ENCODE peak calls at places on chromosome 11, in four cellular contexts. N is mammary epithelial cell, O is tibial artery, M is right cardiac atrium. X is an unnamed sample.

GRCh38 chr11:44855138-44855849 is 95.4 kb downstream of the TP53I11 start:
- DNase-seq in O (no peak), M (no peak), N (no peak), X (no peak)

GRCh38 chr11:124879229-124879998 is 14.2 kb downstream of the ROBO3 start:
- DNase-seq in N (no peak), O (peak; percentile 61), M (peak; percentile 47), X (peak; percentile 59)

GRCh38 chr11:57321996-57322880 is 2.5 kb downstream of the TNKS1BP1 start:
- DNase-seq in M (peak; percentile 96), O (peak; percentile 98), N (peak; percentile 97), X (peak; percentile 98)

GRCh38 chr11:102012946-102013345 is 34.3 kb upstream of the CFAP300 start:
- DNase-seq in N (no peak), O (no peak), M (no peak), X (no peak)

GRCh38 chr11:123174196-123175183 is 20.6 kb downstream of the CLMP start:
- DNase-seq in N (peak; percentile 77), M (peak; percentile 70), O (peak; percentile 78), X (no peak)

GRCh38 chr11:112540261-112540660 is 279.6 kb upstream of the PLET1 start:
- DNase-seq in N (no peak), O (no peak), M (no peak), X (no peak)

GRCh38 chr11:62208785-62209144 is 292 bp downstream of the SCGB2A1 start:
- DNase-seq in M (no peak), N (no peak), O (no peak), X (no peak)

GRCh38 chr11:126413426-126413825 is 57.9 kb downstream of the ST3GAL4 start:
- DNase-seq in M (no peak), N (no peak), O (no peak), X (no peak)

GRCh38 chr11:116162541-116163230 is 610.1 kb downstream of the BUD13 start:
- DNase-seq in O (no peak), M (no peak), N (no peak), X (peak; percentile 47)

GRCh38 chr11:46504817-46505613 is 88.8 kb downstream of the AMBRA1 start:
- DNase-seq in M (no peak), O (no peak), N (peak; percentile 66), X (no peak)

GRCh38 chr11:126257764-126258163 is 10.9 kb downstream of the SRPRA start:
- DNase-seq in M (no peak), N (peak; percentile 26), O (no peak), X (no peak)

GRCh38 chr11:62445314-62445740 is 26.5 kb downstream of the SCGB1A1 start:
- DNase-seq in O (no peak), M (peak; percentile 85), N (no peak), X (peak; percentile 84)

GRCh38 chr11:122149232-122149631 is 33.2 kb upstream of the BLID start:
- DNase-seq in M (no peak), O (no peak), N (no peak), X (no peak)

GRCh38 chr11:369336-370018 is at the start of gene B4GALNT4:
- DNase-seq in N (no peak), M (peak; percentile 63), O (no peak), X (no peak)

GRCh38 chr11:81725691-81726090 is 1008.0 kb downstream of the FAM181B start:
- DNase-seq in N (peak; percentile 19), M (no peak), O (no peak), X (no peak)

GRCh38 chr11:109971184-109971523 is 122.0 kb upstream of the ZC3H12C start:
- DNase-seq in M (no peak), N (peak; percentile 42), O (no peak), X (no peak)

GRCh38 chr11:104524276-104524675 is 360.3 kb upstream of the PDGFD start:
- DNase-seq in N (no peak), O (no peak), M (no peak), X (no peak)

GRCh38 chr11:725624-726202 is 19.7 kb downstream of the EPS8L2 start:
- DNase-seq in O (no peak), N (no peak), M (peak; percentile 51), X (no peak)

GRCh38 chr11:85823816-85824215 is 12.9 kb upstream of the SYTL2 start:
- DNase-seq in N (no peak), O (no peak), M (no peak), X (no peak)

GRCh38 chr11:35082322-35083180 is 56.4 kb upstream of the CD44 start:
- DNase-seq in M (peak; percentile 87), O (peak; percentile 78), N (peak; percentile 86), X (peak; percentile 79)

DNA sequence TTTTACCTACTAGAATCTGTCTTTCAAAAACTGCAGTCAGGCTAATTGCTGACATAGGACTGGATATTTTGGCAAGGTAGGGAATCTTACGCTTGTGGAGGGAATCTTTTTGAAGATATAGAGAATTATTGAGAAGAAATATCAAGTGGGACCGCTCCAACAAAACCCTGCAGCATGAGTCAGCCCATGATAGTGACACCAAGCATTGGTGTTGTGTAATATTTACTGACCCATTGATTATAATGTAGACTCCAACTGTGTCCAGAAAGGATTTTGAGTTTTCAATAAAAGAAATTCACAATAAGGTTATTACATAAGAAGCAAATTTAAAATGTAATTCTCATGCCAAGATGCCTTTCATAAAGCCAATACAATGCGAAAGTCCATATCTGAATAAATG is 20.7 kb downstream of the MS4A4A start:
- DNase-seq in N (no peak), O (no peak), M (no peak), X (no peak)
- H3K27ac ChIP-seq in N (no peak overlapping the region), O (no peak overlapping the region), M (no peak overlapping the region), X (no peak overlapping the region)

DNA sequence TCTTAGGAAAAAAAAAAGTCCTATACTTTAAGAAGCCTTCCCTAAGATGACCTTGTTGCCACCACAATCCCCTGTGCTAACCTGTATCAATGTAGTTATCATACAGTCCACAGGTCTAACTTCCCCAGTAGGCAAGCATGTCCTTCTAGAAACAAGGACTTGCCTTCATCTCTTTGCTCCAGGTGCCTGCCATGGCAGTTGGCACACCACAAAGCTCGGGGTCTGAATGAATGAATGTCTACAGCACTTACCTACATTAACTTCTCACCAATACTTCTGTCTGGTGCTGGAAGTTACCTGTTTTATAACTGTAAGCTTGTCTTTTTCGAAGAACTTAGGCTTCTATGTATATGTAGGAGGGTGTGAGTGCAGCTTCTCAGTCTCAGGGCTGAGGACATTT is 23.4 kb downstream of the CLPB start:
- DNase-seq in M (no peak), O (no peak), N (no peak), X (peak; percentile 59)
- H3K27ac ChIP-seq in M (no peak overlapping the region), O (no peak overlapping the region), N (no peak overlapping the region), X (peak overlapping the region; percentile 69)

GRCh38 chr11:69309800-69310280 is 15.9 kb downstream of the MYEOV start:
- DNase-seq in M (no peak), N (no peak), O (peak; percentile 27), X (peak; percentile 21)
- H3K27ac ChIP-seq in M (no peak overlapping the region), N (no peak overlapping the region), O (no peak overlapping the region), X (no peak overlapping the region)

GRCh38 chr11:65323813-65324212 is 9.1 kb downstream of the CDC42EP2 start:
- DNase-seq in M (no peak), N (no peak), O (no peak), X (no peak)

GRCh38 chr11:65321828-65322495 is 7.3 kb downstream of the CDC42EP2 start:
- DNase-seq in M (no peak), O (no peak), N (no peak), X (no peak)

GRCh38 chr11:65316979-65317786 is 2.5 kb downstream of the CDC42EP2 start:
- DNase-seq in O (no peak), M (peak; percentile 90), N (peak; percentile 79), X (no peak)

GRCh38 chr11:65321076-65321475 is 6.4 kb downstream of the CDC42EP2 start:
- DNase-seq in O (no peak), M (no peak), N (no peak), X (no peak)

DNA sequence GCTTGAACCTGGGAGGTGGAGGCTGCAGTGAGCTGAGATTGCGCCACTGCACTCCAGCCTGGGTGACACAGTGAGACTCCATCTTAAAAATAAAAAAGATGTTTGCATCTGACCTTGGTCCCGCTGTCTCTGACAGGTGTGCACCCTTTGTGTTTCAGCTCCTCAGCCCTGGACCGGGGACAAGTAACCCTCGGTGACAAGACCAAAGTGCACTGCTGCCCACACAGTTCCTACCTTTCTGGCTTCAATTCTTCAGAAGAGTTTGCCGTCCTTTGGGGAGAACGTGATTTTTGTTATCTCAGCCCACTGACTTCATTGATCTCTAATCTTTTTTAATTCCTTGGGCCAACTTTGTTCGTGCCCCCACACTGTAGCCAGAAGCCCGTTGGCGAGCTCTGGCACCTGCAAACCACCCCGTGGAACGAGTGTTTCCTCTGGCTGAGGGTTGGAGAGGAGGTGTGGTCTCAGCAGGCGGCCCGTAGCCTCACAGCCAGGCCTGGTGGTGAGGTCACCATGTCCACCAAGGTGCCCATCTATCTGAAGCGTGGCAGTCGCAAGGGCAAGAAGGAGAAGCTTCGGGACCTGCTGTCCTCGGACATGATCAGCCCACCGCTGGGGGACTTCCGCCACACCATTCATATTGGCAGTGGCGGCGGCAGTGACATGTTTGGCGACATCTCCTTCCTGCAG is 5.9 kb downstream of the CDC42EP2 start:
- DNase-seq in M (no peak), N (no peak), O (no peak), X (no peak)
- H3K27ac ChIP-seq in M (no peak overlapping the region), N (no peak overlapping the region), O (no peak overlapping the region), X (no peak overlapping the region)

GRCh38 chr11:9756461-9756860 is 92.6 kb downstream of the SWAP70 start:
- DNase-seq in O (no peak), M (no peak), N (peak; percentile 95), X (no peak)
- H3K27ac ChIP-seq in O (peak overlapping the region; percentile 28), M (no peak overlapping the region), N (peak overlapping the region; percentile 79), X (no peak overlapping the region)

GRCh38 chr11:14538271-14538925 is 18.2 kb upstream of the PSMA1 start:
- DNase-seq in O (no peak), N (no peak), M (peak; percentile 81), X (no peak)

GRCh38 chr11:14539867-14540475 is 19.8 kb upstream of the PSMA1 start:
- DNase-seq in O (no peak), N (no peak), M (peak; percentile 52), X (no peak)

GRCh38 chr11:14537134-14537599 is 17.0 kb upstream of the PSMA1 start:
- DNase-seq in M (no peak), N (peak; percentile 5), O (no peak), X (no peak)

GRCh38 chr11:14541180-14541579 is 21.0 kb upstream of the PSMA1 start:
- DNase-seq in M (peak; percentile 59), O (no peak), N (no peak), X (no peak)

DNA sequence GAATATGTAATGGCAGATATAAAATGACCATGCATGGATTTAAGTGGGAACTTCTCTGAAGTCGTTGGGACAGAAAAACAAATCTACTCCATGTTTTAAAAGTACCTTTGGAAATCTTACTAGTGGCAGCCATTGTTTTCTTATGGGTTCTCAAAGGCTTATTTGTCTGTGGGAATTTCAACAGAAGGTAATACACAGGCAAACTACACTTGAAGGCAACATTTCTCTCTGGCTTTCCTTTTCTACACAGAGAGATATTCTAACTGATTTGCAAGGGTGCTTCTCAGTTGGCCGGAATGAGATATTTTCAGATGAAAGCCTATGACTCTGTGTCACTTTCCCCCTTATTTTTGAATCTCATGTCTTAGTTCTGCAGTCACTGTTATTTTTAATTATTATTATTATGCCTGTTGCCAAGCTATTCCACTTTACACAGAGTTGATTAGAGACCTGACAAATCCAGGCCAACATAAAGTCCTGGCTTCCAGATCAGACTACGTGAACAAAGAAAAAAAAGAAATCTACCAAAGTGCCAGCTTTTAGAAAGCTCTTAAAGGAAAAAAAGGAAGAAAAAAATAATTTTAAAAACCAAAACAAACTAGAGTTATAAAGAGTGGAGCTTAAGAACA is 18.9 kb upstream of the PSMA1 start:
- DNase-seq in O (no peak), N (no peak), M (no peak), X (no peak)
- H3K27ac ChIP-seq in O (no peak overlapping the region), N (no peak overlapping the region), M (no peak overlapping the region), X (no peak overlapping the region)

X was measured in coronary artery.